ENCODE peak calls at places on chromosomes 1 and 21, in ten cellular contexts. J is astrocyte, F is tibial nerve, B is SK-N-SH, W is psoas muscle, X is GM20000, M is cardiac muscle cell, L is heart right ventricle, N is AG04450, V is epithelial cell of esophagus. K is an unnamed sample.

GRCh38 chr1:113895084-113895483 is 7.7 kb upstream of the BCL2L15 start:
- DNase-seq in W (no peak), M (no peak), J (no peak), N (no peak), L (no peak), B (no peak), V (no peak), F (no peak), X (no peak), K (no peak)

GRCh38 chr1:52553372-52554266 is 727 bp upstream of the TUT4 start:
- DNase-seq in V (peak), B (peak), J (peak), X (peak), L (peak), M (peak), W (peak), F (peak), N (peak), K (peak)

GRCh38 chr1:196393742-196394141 is 214.5 kb downstream of the KCNT2 start:
- DNase-seq in N (no peak), M (peak), X (no peak), J (peak), V (peak), W (peak), F (peak), L (peak), B (no peak), K (no peak)

GRCh38 chr1:178134061-178134460 is 40.2 kb downstream of the RASAL2 start:
- DNase-seq in N (peak), L (peak), V (peak), B (no peak), J (peak), M (peak), W (no peak), X (no peak), F (no peak), K (peak)

GRCh38 chr21:34100789-34101188 is 27.4 kb downstream of the MRPS6 start:
- DNase-seq in B (no peak), L (no peak), F (no peak), N (no peak), X (no peak), V (peak), M (no peak), J (no peak), W (no peak), K (no peak)

GRCh38 chr1:243447342-243447741 is 191.5 kb downstream of the SDCCAG8 start:
- DNase-seq in J (peak), B (no peak), W (peak), M (peak), V (peak), X (no peak), F (no peak), L (peak), N (no peak), K (no peak)

GRCh38 chr1:91582431-91582921 is 81.8 kb downstream of the CDC7 start:
- DNase-seq in F (no peak), M (peak), V (peak), L (no peak), X (no peak), B (no peak), N (peak), W (no peak), J (peak), K (no peak)

GRCh38 chr1:234212764-234213406 is 160.4 kb upstream of the COA6 start:
- DNase-seq in F (no peak), V (peak), X (peak), N (no peak), B (peak), J (no peak), W (no peak), L (no peak), M (peak), K (no peak)

GRCh38 chr1:229342305-229342901 is 444 bp downstream of the CCSAP start:
- DNase-seq in L (peak), J (peak), F (peak), X (peak), V (peak), W (peak), B (peak), M (peak), N (no peak), K (peak)

GRCh38 chr1:34781071-34781843 is at the start of gene GJB3:
- DNase-seq in W (no peak), F (no peak), V (peak), X (no peak), N (no peak), B (peak), L (no peak), J (no peak), M (no peak), K (no peak)

DNA sequence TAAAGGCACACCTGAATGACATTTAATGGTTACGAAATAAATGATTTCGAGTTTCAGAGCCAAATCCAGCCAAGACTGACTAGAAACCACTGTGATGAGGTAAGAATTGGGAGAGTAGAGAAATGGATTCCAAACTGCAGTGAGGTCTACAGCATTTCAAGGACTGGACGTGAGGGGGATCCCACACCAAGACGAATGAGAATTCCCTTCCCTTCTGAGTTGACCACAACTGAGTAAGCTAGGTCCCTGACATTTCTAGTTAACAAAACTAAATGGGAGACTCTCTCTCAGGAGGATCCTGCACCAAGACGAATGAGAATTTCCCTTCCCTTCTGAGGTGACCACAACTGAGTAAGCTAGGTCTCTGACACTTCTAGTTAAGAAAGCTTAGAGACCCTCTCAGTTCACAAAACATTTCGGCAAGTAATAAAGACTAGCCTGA is 1.6 kb upstream of the SPATA1 start:
- DNase-seq in J (peak), V (peak), M (peak), F (no peak), X (no peak), L (no peak), W (no peak), B (peak), N (peak), K (no peak)
- TF ChIP-seq CTCF in J (peak), V (no peak), M (peak), F (no peak), X (no peak), L (no peak), W (no peak), B (peak), N (peak), K (no peak)

GRCh38 chr1:248881261-248881660 is 22.4 kb upstream of the ZNF692 start:
- DNase-seq in N (no peak), L (no peak), M (no peak), F (no peak), B (no peak), J (no peak), W (no peak), V (no peak), X (no peak), K (no peak)

GRCh38 chr1:248886237-248886895 is 19.7 kb upstream of the PGBD2 start:
- DNase-seq in L (no peak), W (no peak), B (no peak), F (no peak), X (no peak), M (peak), N (no peak), J (peak), V (no peak), K (no peak)

DNA sequence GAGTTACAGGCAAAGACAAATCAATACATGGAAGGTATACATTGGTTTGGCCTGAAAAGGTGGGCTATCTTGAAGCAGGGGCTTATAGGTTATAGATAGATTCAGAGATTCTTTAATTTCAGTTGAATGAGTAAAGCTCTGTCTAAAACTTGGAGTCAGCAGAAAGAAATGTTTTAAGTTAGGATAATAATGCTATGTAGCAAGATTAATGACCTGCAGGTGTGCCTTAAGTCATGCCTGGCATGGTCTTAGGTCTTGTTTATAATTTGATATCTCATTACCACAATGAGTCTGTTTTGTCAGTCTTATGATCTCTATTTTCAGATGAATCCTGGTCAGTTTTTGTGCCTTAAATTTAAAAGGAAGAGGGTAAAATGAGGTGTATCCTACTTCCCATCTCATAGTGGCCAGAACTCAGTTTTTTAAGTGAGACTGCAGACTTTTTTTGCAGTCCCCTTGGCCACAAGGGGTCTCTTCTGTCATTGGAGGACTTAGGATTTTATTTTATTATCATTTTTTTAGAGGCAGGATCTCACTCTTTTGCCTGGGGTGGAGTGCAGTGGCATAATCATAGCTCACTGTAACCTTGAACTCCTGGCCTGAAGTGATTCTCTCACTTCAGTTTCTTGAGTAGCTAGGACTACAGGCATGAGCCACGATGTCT is 21.3 kb upstream of the PGBD2 start:
- DNase-seq in X (no peak), W (no peak), B (no peak), M (no peak), L (no peak), F (no peak), V (no peak), J (peak), N (no peak), K (no peak)
- TF ChIP-seq CTCF in X (no peak), W (no peak), B (peak), M (no peak), L (no peak), F (no peak), V (no peak), J (no peak), N (no peak), K (no peak)

GRCh38 chr1:85262985-85263384 is 3.5 kb upstream of the C1orf52 start:
- DNase-seq in N (no peak), B (no peak), V (no peak), X (no peak), F (no peak), L (no peak), M (no peak), J (no peak), W (no peak), K (no peak)

GRCh38 chr1:85259118-85259865 is at the start of gene C1orf52:
- DNase-seq in F (peak), X (peak), M (peak), L (peak), B (peak), N (peak), J (peak), W (peak), V (peak), K (peak)

GRCh38 chr1:85258536-85259117 is 835 bp downstream of the C1orf52 start:
- DNase-seq in X (no peak), J (no peak), L (no peak), V (peak), M (peak), B (no peak), N (no peak), F (no peak), W (no peak), K (no peak)

GRCh38 chr1:85264150-85264549 is 4.7 kb upstream of the C1orf52 start:
- DNase-seq in X (no peak), N (no peak), W (no peak), V (peak), J (peak), L (no peak), B (no peak), M (no peak), F (no peak), K (no peak)

GRCh38 chr1:85259866-85260345 is 444 bp upstream of the C1orf52 start:
- DNase-seq in M (peak), N (no peak), J (peak), X (no peak), L (peak), V (no peak), F (no peak), W (no peak), B (no peak), K (no peak)
- TF ChIP-seq CTCF in M (no peak), N (no peak), J (no peak), X (no peak), L (no peak), V (no peak), F (peak), W (no peak), B (no peak), K (no peak)

GRCh38 chr1:15833842-15834405 is 13.6 kb upstream of the SPEN start:
- DNase-seq in B (no peak), V (no peak), J (no peak), X (no peak), F (no peak), M (no peak), W (no peak), N (no peak), L (no peak), K (no peak)

GRCh38 chr1:15834406-15835204 is 12.9 kb upstream of the SPEN start:
- DNase-seq in L (peak), W (peak), F (peak), M (peak), X (peak), N (peak), J (peak), V (peak), B (peak), K (peak)

GRCh38 chr1:15833069-15833679 is 14.3 kb upstream of the SPEN start:
- DNase-seq in V (peak), W (peak), B (no peak), X (no peak), F (no peak), M (no peak), L (peak), N (no peak), J (no peak), K (peak)

GRCh38 chr1:15826810-15827507 is 19.5 kb upstream of the UQCRHL start:
- DNase-seq in F (no peak), J (no peak), B (no peak), L (no peak), M (no peak), W (no peak), V (peak), N (no peak), X (no peak), K (no peak)

GRCh38 chr1:15830284-15830657 is 17.2 kb upstream of the SPEN start:
- DNase-seq in L (no peak), M (no peak), V (no peak), F (no peak), W (no peak), J (no peak), X (no peak), N (no peak), B (no peak), K (no peak)
- TF ChIP-seq CTCF in L (no peak), M (no peak), V (peak), F (no peak), W (no peak), J (no peak), X (no peak), N (no peak), B (peak), K (no peak)

DNA sequence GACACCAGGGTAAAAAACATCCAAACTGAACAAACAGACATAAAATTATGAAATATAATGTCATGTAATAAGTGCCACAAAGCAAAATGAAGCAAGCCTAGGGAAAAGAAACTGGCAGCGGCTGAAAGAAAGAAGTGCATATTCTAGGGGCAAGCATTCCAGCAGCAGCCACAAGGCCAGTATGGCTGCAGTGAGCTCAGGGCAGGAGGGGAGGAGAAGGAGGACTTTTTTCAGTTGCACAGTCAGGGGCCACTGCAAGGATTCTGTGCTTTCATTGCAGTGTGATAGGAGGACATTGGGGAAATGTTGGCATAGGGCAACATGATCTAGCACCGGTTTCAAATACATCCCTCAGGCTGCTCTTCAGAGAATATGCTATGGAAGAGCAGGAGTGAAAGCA is 263.8 kb downstream of the NEGR1 start:
- DNase-seq in X (no peak), M (no peak), N (no peak), J (no peak), V (no peak), F (no peak), L (no peak), W (no peak), B (no peak), K (no peak)
- TF ChIP-seq CTCF in X (no peak), M (no peak), N (no peak), J (no peak), V (no peak), F (no peak), L (no peak), W (no peak), B (no peak), K (no peak)

GRCh38 chr1:205229399-205229861 is 1.7 kb downstream of the TMCC2 start:
- DNase-seq in V (peak), X (peak), L (peak), F (no peak), N (no peak), J (no peak), M (peak), W (peak), B (peak), K (peak)
- TF ChIP-seq CTCF in V (peak), X (no peak), L (peak), F (no peak), N (peak), J (no peak), M (no peak), W (peak), B (peak), K (no peak)

DNA sequence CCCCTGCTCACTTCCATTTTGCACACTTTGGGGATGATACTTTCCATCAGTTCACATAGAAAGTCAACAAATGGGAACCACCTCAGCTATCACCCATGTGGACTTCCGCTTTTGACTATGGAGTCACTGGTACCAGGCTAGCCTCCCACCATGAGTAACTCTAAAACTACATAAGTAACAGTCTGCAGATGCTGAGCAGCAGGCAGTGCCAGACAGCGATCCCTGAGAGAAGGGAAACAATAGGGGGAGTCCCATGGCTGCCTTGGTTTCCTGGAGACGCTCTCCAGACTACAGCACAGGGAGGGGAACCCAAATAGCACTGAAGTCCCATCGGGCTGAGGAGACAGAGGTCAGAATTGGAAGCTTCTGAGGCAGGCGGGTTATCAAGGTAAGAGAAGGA is 2.8 kb upstream of the TFF2 start:
- DNase-seq in L (no peak), F (no peak), W (no peak), V (no peak), N (no peak), B (no peak), X (no peak), J (no peak), M (no peak), K (no peak)
- TF ChIP-seq CTCF in L (no peak), F (no peak), W (no peak), V (no peak), N (no peak), B (no peak), X (no peak), J (no peak), M (no peak), K (no peak)

GRCh38 chr1:110893908-110894490 is 21.1 kb downstream of the CD53 start:
- DNase-seq in M (no peak), W (no peak), L (no peak), J (no peak), V (no peak), F (no peak), B (no peak), N (no peak), X (no peak), K (no peak)
- TF ChIP-seq CTCF in M (no peak), W (no peak), L (no peak), J (no peak), V (no peak), F (no peak), B (no peak), N (no peak), X (no peak), K (no peak)

K was measured in mucosa of descending colon.